ENCODE peak calls at places on chromosomes 5 and 9, in four cellular contexts. One of them, this sample, is unnamed.
A peak's percentile ranks its signal among the peaks of the same experiment; 100 is the strongest.

GRCh38 chr5:80212171-80212667 is 43.6 kb downstream of the SERINC5 start:
- DNase-seq in tibial nerve: no peak
- DNase-seq in MM.1S: no peak
- DNase-seq in kidney: no peak
- DNase-seq in this sample: no peak

GRCh38 chr9:3348169-3348568 is 177.6 kb downstream of the RFX3 start:
- DNase-seq in kidney: no peak
- DNase-seq in MM.1S: no peak
- DNase-seq in tibial nerve: no peak
- DNase-seq in this sample: no peak

GRCh38 chr9:75855509-75855908 is 35.0 kb upstream of the PCSK5 start:
- DNase-seq in MM.1S: peak; percentile 43
- DNase-seq in tibial nerve: no peak
- DNase-seq in kidney: no peak
- DNase-seq in this sample: no peak

GRCh38 chr9:70856411-70856810 is 265.0 kb downstream of the TRPM3 start:
- DNase-seq in kidney: no peak
- DNase-seq in tibial nerve: no peak
- DNase-seq in MM.1S: no peak
- DNase-seq in this sample: no peak

GRCh38 chr5:148384389-148384756 is 615 bp downstream of the FBXO38 start:
- DNase-seq in tibial nerve: no peak
- DNase-seq in kidney: no peak
- DNase-seq in MM.1S: peak; percentile 8
- DNase-seq in this sample: no peak

GRCh38 chr5:35608881-35609779 is 8.5 kb upstream of the SPEF2 start:
- DNase-seq in tibial nerve: no peak
- DNase-seq in MM.1S: no peak
- DNase-seq in kidney: no peak
- DNase-seq in this sample: no peak

GRCh38 chr5:164007062-164007461 is 501.6 kb downstream of the MAT2B start:
- DNase-seq in MM.1S: no peak
- DNase-seq in kidney: no peak
- DNase-seq in tibial nerve: no peak
- DNase-seq in this sample: no peak

GRCh38 chr9:91751922-91752321 is 198.1 kb downstream of the ROR2 start:
- DNase-seq in MM.1S: no peak
- DNase-seq in tibial nerve: no peak
- DNase-seq in kidney: no peak
- DNase-seq in this sample: no peak

GRCh38 chr9:131609116-131609830 is 64.0 kb downstream of the PRRT1B start:
- DNase-seq in kidney: no peak
- DNase-seq in tibial nerve: peak; percentile 51
- DNase-seq in MM.1S: no peak
- DNase-seq in this sample: peak; percentile 69

GRCh38 chr5:76790632-76791290 is 28.1 kb upstream of the F2RL1 start:
- DNase-seq in MM.1S: no peak
- DNase-seq in tibial nerve: no peak
- DNase-seq in kidney: no peak
- DNase-seq in this sample: peak; percentile 3

GRCh38 chr5:86465052-86465838 is 152.5 kb upstream of the COX7C start:
- DNase-seq in MM.1S: no peak
- DNase-seq in kidney: no peak
- DNase-seq in tibial nerve: no peak
- DNase-seq in this sample: no peak

GRCh38 chr9:107019216-107019615 is 156.2 kb downstream of the ZNF462 start:
- DNase-seq in kidney: no peak
- DNase-seq in tibial nerve: no peak
- DNase-seq in MM.1S: no peak
- DNase-seq in this sample: no peak

GRCh38 chr9:9412241-9412640 is 1200.6 kb downstream of the PTPRD start:
- DNase-seq in tibial nerve: no peak
- DNase-seq in kidney: no peak
- DNase-seq in MM.1S: peak; percentile 38
- DNase-seq in this sample: no peak

DNA sequence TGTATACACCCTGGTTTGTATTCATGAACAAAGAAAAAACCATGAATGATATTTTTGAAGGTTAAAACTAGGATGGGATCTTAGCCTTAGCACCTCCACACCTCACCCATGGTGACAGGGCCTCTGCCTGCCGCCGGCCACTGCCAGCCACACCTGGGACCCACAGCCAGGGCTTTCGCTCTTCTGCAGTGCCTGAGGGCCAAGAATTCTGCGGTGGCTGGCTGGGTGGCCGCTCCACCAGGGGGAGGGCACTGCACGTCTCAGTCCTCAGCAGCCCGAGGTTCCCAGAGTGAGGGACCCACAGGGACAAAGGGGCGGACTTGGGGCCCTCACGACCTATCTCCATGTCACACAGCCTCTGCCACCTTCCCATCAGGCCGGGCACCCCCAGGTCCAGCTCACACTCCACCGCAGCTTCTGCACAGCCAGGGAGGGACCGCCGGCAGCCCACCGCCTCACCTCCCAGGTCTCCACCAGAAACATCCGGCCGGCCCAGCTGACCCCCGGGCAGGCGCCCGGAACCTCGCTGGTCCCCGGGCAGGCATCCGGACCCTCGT is 6.9 kb downstream of the EXD3 start:
- DNase-seq in kidney: no peak
- DNase-seq in tibial nerve: no peak
- DNase-seq in MM.1S: no peak
- DNase-seq in this sample: no peak
- H3K27ac ChIP-seq in kidney: no peak overlapping the region
- H3K27ac ChIP-seq in tibial nerve: no peak overlapping the region
- H3K27ac ChIP-seq in MM.1S: no peak overlapping the region
- H3K27ac ChIP-seq in this sample: no peak overlapping the region

GRCh38 chr5:157592594-157592993 is 17.0 kb upstream of the ADAM19 start:
- DNase-seq in kidney: no peak
- DNase-seq in tibial nerve: no peak
- DNase-seq in MM.1S: no peak
- DNase-seq in this sample: no peak
- H3K27ac ChIP-seq in kidney: no peak overlapping the region
- H3K27ac ChIP-seq in tibial nerve: no peak overlapping the region
- H3K27ac ChIP-seq in MM.1S: no peak overlapping the region
- H3K27ac ChIP-seq in this sample: no peak overlapping the region

GRCh38 chr5:30106596-30106995 is 1086.9 kb upstream of the CDH6 start:
- DNase-seq in tibial nerve: no peak
- DNase-seq in MM.1S: no peak
- DNase-seq in kidney: no peak
- DNase-seq in this sample: no peak

GRCh38 chr5:30100929-30101328 is 1092.6 kb upstream of the CDH6 start:
- DNase-seq in MM.1S: no peak
- DNase-seq in tibial nerve: no peak
- DNase-seq in kidney: no peak
- DNase-seq in this sample: no peak

GRCh38 chr5:30102185-30102584 is 1091.3 kb upstream of the CDH6 start:
- DNase-seq in kidney: no peak
- DNase-seq in tibial nerve: no peak
- DNase-seq in MM.1S: no peak
- DNase-seq in this sample: no peak

GRCh38 chr5:30103056-30104020 is 1090.1 kb upstream of the CDH6 start:
- DNase-seq in tibial nerve: no peak
- DNase-seq in kidney: no peak
- DNase-seq in MM.1S: no peak
- DNase-seq in this sample: no peak

DNA sequence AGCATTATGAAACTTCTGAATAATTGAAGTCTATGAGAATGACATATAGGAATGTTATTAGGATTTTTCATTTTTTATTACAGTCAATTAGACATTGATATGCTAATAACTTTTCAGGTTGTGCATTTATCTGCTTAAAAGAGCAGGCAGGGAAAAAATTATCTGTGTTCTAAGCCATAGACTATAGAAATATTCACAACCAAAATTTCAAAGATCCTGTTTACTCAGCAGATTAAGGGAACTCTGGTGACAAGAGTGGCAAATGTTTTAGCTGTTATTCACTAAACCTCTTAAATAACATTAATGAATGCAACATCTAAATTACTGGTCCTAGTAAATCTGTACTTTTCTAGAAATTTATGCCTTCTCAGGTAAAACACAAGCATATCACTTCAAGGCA is 1088.3 kb upstream of the CDH6 start:
- DNase-seq in kidney: no peak
- DNase-seq in MM.1S: no peak
- DNase-seq in tibial nerve: no peak
- DNase-seq in this sample: no peak
- H3K27ac ChIP-seq in kidney: no peak overlapping the region
- H3K27ac ChIP-seq in MM.1S: no peak overlapping the region
- H3K27ac ChIP-seq in tibial nerve: no peak overlapping the region
- H3K27ac ChIP-seq in this sample: no peak overlapping the region

GRCh38 chr9:86303316-86303975 is 21.1 kb upstream of the ISCA1 start:
- DNase-seq in kidney: no peak
- DNase-seq in MM.1S: no peak
- DNase-seq in tibial nerve: no peak
- DNase-seq in this sample: no peak
- H3K27ac ChIP-seq in kidney: no peak overlapping the region
- H3K27ac ChIP-seq in MM.1S: no peak overlapping the region
- H3K27ac ChIP-seq in tibial nerve: no peak overlapping the region
- H3K27ac ChIP-seq in this sample: peak overlapping the region; percentile 18

GRCh38 chr9:128082173-128082572 is 14.1 kb downstream of the SLC25A25 start:
- DNase-seq in tibial nerve: no peak
- DNase-seq in kidney: no peak
- DNase-seq in MM.1S: peak; percentile 86
- DNase-seq in this sample: no peak
- H3K27ac ChIP-seq in tibial nerve: peak overlapping the region; percentile 4
- H3K27ac ChIP-seq in kidney: peak overlapping the region; percentile 51
- H3K27ac ChIP-seq in MM.1S: peak overlapping the region; percentile 97
- H3K27ac ChIP-seq in this sample: no peak overlapping the region

GRCh38 chr5:145887217-145887616 is 14.4 kb upstream of the GRXCR2 start:
- DNase-seq in tibial nerve: no peak
- DNase-seq in MM.1S: no peak
- DNase-seq in kidney: no peak
- DNase-seq in this sample: no peak
- H3K27ac ChIP-seq in tibial nerve: no peak overlapping the region
- H3K27ac ChIP-seq in MM.1S: no peak overlapping the region
- H3K27ac ChIP-seq in kidney: no peak overlapping the region
- H3K27ac ChIP-seq in this sample: no peak overlapping the region

GRCh38 chr9:37302277-37302676 is 120.2 kb upstream of the GRHPR start:
- DNase-seq in MM.1S: peak; percentile 94
- DNase-seq in kidney: no peak
- DNase-seq in tibial nerve: no peak
- DNase-seq in this sample: no peak
- H3K27ac ChIP-seq in MM.1S: peak overlapping the region; percentile 12
- H3K27ac ChIP-seq in kidney: no peak overlapping the region
- H3K27ac ChIP-seq in tibial nerve: no peak overlapping the region
- H3K27ac ChIP-seq in this sample: no peak overlapping the region

DNA sequence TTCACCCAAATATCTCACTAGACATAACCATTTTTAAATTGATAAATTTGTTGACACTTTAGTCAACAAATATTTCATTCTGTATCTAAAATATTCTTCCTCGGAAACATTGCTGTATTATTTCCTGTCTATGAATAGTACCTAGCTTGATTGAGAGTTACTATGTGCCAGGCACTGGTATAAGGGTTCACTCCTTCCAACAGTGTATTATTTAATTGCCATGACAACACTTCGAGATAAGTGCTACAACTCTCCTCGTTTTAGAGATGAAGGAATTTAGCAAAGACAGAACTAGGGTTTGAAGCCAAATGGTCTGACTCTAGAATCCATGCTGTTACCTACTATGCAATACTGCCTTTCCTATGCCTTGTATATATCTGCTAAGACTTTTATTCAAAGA is 287.2 kb downstream of the YTHDC2 start:
- DNase-seq in MM.1S: no peak
- DNase-seq in tibial nerve: no peak
- DNase-seq in kidney: no peak
- DNase-seq in this sample: no peak
- H3K27ac ChIP-seq in MM.1S: no peak overlapping the region
- H3K27ac ChIP-seq in tibial nerve: no peak overlapping the region
- H3K27ac ChIP-seq in kidney: no peak overlapping the region
- H3K27ac ChIP-seq in this sample: no peak overlapping the region

GRCh38 chr9:14883310-14883944 is 26.8 kb downstream of the FREM1 start:
- DNase-seq in kidney: no peak
- DNase-seq in MM.1S: no peak
- DNase-seq in tibial nerve: no peak
- DNase-seq in this sample: no peak
- H3K27ac ChIP-seq in kidney: no peak overlapping the region
- H3K27ac ChIP-seq in MM.1S: no peak overlapping the region
- H3K27ac ChIP-seq in tibial nerve: no peak overlapping the region
- H3K27ac ChIP-seq in this sample: no peak overlapping the region